ENCODE peak calls at places on chromosomes 6 and 20, in ten cellular contexts. S, B, F, N, G, R, Q, U, T and J are unnamed samples.

GRCh38 chr20:39553120-39553519 is 591.0 kb downstream of the DHX35 start:
- DNase-seq in S (no peak), B (no peak), F (no peak), N (no peak), G (no peak), R (no peak), Q (no peak), U (no peak), T (no peak), J (no peak)

GRCh38 chr6:30679765-30680535 is 6.5 kb downstream of the PPP1R18 start:
- DNase-seq in S (no peak), B (no peak), F (no peak), N (no peak), G (no peak), R (no peak), Q (no peak), U (no peak), T (no peak), J (peak)

GRCh38 chr20:17889226-17889625 is 79.4 kb downstream of the SNX5 start:
- DNase-seq in S (no peak), B (no peak), F (no peak), N (no peak), G (no peak), R (no peak), Q (no peak), U (no peak), T (no peak), J (no peak)

GRCh38 chr6:45454008-45454911 is 76.5 kb upstream of the SUPT3H start:
- DNase-seq in S (no peak), B (no peak), F (no peak), N (peak), G (peak), R (no peak), Q (no peak), U (no peak), T (no peak), J (no peak)

GRCh38 chr6:149746147-149746946 is at the start of gene NUP43:
- DNase-seq in S (peak), B (peak), F (peak), N (peak), G (peak), R (peak), Q (peak), U (peak), T (peak), J (peak)

GRCh38 chr20:4375881-4376280 is 345.8 kb upstream of the PRND start:
- DNase-seq in S (no peak), B (no peak), F (no peak), N (no peak), G (peak), R (no peak), Q (no peak), U (no peak), T (no peak), J (no peak)

GRCh38 chr6:104404377-104404776 is 455.3 kb downstream of the HACE1 start:
- DNase-seq in S (no peak), B (no peak), F (no peak), N (no peak), G (no peak), R (no peak), Q (no peak), U (no peak), T (no peak), J (no peak)

GRCh38 chr6:133888931-133889556 is at the start of gene TCF21:
- DNase-seq in S (no peak), B (no peak), F (no peak), N (no peak), G (peak), R (no peak), Q (no peak), U (no peak), T (peak), J (no peak)

GRCh38 chr20:313948-314347 is 11.4 kb upstream of the SOX12 start:
- DNase-seq in S (no peak), B (no peak), F (no peak), N (peak), G (no peak), R (no peak), Q (no peak), U (no peak), T (no peak), J (no peak)

GRCh38 chr20:44024820-44025580 is 110.3 kb downstream of the TOX2 start:
- DNase-seq in S (no peak), B (no peak), F (no peak), N (no peak), G (no peak), R (no peak), Q (no peak), U (no peak), T (no peak), J (no peak)

GRCh38 chr6:84652356-84653026 is 111.9 kb downstream of the TBX18 start:
- DNase-seq in S (no peak), B (peak), F (no peak), N (peak), G (peak), R (no peak), Q (no peak), U (no peak), T (no peak), J (no peak)

GRCh38 chr6:144469144-144469575 is 184.0 kb downstream of the UTRN start:
- DNase-seq in S (no peak), B (no peak), F (no peak), N (no peak), G (no peak), R (peak), Q (no peak), U (peak), T (no peak), J (no peak)

GRCh38 chr6:68160348-68160747 is 474.7 kb upstream of the ADGRB3 start:
- DNase-seq in S (no peak), B (no peak), F (no peak), N (no peak), G (no peak), R (no peak), Q (no peak), U (no peak), T (no peak), J (no peak)

GRCh38 chr6:5152417-5152816 is 67.3 kb downstream of the PPP1R3G start:
- DNase-seq in S (no peak), B (no peak), F (no peak), N (no peak), G (no peak), R (no peak), Q (no peak), U (no peak), T (no peak), J (no peak)

GRCh38 chr20:7031222-7031621 is 263.7 kb downstream of the BMP2 start:
- DNase-seq in S (no peak), B (peak), F (peak), N (no peak), G (no peak), R (peak), Q (no peak), U (no peak), T (no peak), J (no peak)
- TF ChIP-seq CTCF in S (peak), B (no peak), F (peak), N (no peak), G (no peak), R (peak), Q (no peak), U (no peak), T (no peak), J (no peak)

GRCh38 chr6:20946037-20946436 is 411.8 kb downstream of the CDKAL1 start:
- DNase-seq in S (no peak), B (no peak), F (no peak), N (no peak), G (no peak), R (no peak), Q (no peak), U (peak), T (no peak), J (no peak)
- TF ChIP-seq CTCF in S (no peak), B (no peak), F (no peak), N (no peak), G (peak), R (no peak), Q (no peak), U (no peak), T (no peak), J (peak)

GRCh38 chr6:15247750-15248450 is 2.0 kb downstream of the JARID2 start:
- DNase-seq in S (peak), B (peak), F (peak), N (peak), G (no peak), R (peak), Q (peak), U (peak), T (peak), J (no peak)
- TF ChIP-seq CTCF in S (peak), B (peak), F (peak), N (peak), G (no peak), R (no peak), Q (no peak), U (peak), T (no peak), J (no peak)

GRCh38 chr6:138432063-138432356 is 28.0 kb downstream of the HEBP2 start:
- DNase-seq in S (no peak), B (no peak), F (no peak), N (no peak), G (no peak), R (no peak), Q (no peak), U (no peak), T (no peak), J (no peak)
- TF ChIP-seq CTCF in S (no peak), B (no peak), F (no peak), N (no peak), G (no peak), R (no peak), Q (no peak), U (no peak), T (no peak), J (no peak)

GRCh38 chr6:42021847-42022754 is 28.2 kb upstream of the TAF8 start:
- DNase-seq in S (no peak), B (no peak), F (no peak), N (no peak), G (no peak), R (no peak), Q (peak), U (peak), T (no peak), J (no peak)
- TF ChIP-seq CTCF in S (no peak), B (no peak), F (no peak), N (no peak), G (no peak), R (no peak), Q (no peak), U (no peak), T (no peak), J (no peak)